ENCODE peak calls at places on chromosomes 16 and 17, in four cellular contexts. One of them, this sample, is unnamed.

GRCh38 chr17:76368545-76368944 is 14.8 kb upstream of the PRPSAP1 start:
- DNase-seq in K562: peak; percentile 4
- DNase-seq in A549: no peak
- DNase-seq in HepG2: no peak
- DNase-seq in this sample: peak; percentile 65

GRCh38 chr16:65698943-65699342 is 577.1 kb upstream of the CDH11 start:
- DNase-seq in K562: no peak
- DNase-seq in A549: no peak
- DNase-seq in HepG2: no peak
- DNase-seq in this sample: no peak

GRCh38 chr17:50943575-50943933 is 77.4 kb upstream of the TOB1 start:
- DNase-seq in K562: no peak
- DNase-seq in A549: no peak
- DNase-seq in HepG2: no peak
- DNase-seq in this sample: no peak

GRCh38 chr16:64969221-64969620 is 152.6 kb downstream of the CDH11 start:
- DNase-seq in K562: no peak
- DNase-seq in A549: no peak
- DNase-seq in HepG2: no peak
- DNase-seq in this sample: peak; percentile 16

GRCh38 chr17:47962901-47963300 is 5.2 kb upstream of the PRR15L start:
- DNase-seq in K562: no peak
- DNase-seq in A549: no peak
- DNase-seq in HepG2: no peak
- DNase-seq in this sample: no peak

GRCh38 chr17:19978803-19979202 is 1.2 kb upstream of the AKAP10 start:
- DNase-seq in K562: no peak
- DNase-seq in A549: no peak
- DNase-seq in HepG2: no peak
- DNase-seq in this sample: no peak

GRCh38 chr17:76529643-76530488 is 7.6 kb downstream of the CYGB start:
- DNase-seq in K562: peak; percentile 87
- DNase-seq in A549: no peak
- DNase-seq in HepG2: peak; percentile 61
- DNase-seq in this sample: peak; percentile 70

GRCh38 chr17:72502111-72502939 is 381.5 kb downstream of the SOX9 start:
- DNase-seq in K562: no peak
- DNase-seq in A549: no peak
- DNase-seq in HepG2: peak; percentile 93
- DNase-seq in this sample: peak; percentile 64

GRCh38 chr16:56862776-56863175 is 2.2 kb upstream of the SLC12A3 start:
- DNase-seq in K562: no peak
- DNase-seq in A549: no peak
- DNase-seq in HepG2: no peak
- DNase-seq in this sample: no peak

GRCh38 chr17:4090898-4091297 is 51.9 kb downstream of the ZZEF1 start:
- DNase-seq in K562: no peak
- DNase-seq in A549: no peak
- DNase-seq in HepG2: no peak
- DNase-seq in this sample: peak; percentile 40

GRCh38 chr16:6957676-6958075 is 375.0 kb upstream of the RBFOX1 start:
- DNase-seq in K562: no peak
- DNase-seq in A549: no peak
- DNase-seq in HepG2: no peak
- DNase-seq in this sample: no peak

GRCh38 chr17:46163316-46163715 is 29.9 kb downstream of the KANSL1 start:
- DNase-seq in K562: no peak
- DNase-seq in A549: no peak
- DNase-seq in HepG2: no peak
- DNase-seq in this sample: no peak

GRCh38 chr17:80692931-80693467 is 148.4 kb downstream of the RPTOR start:
- DNase-seq in K562: no peak
- DNase-seq in A549: no peak
- DNase-seq in HepG2: no peak
- DNase-seq in this sample: no peak

GRCh38 chr17:5043524-5043923 is 8.3 kb upstream of the SLC52A1 start:
- DNase-seq in K562: no peak
- DNase-seq in A549: no peak
- DNase-seq in HepG2: no peak
- DNase-seq in this sample: no peak

GRCh38 chr16:21713549-21714368 is 50.0 kb downstream of the OTOA start:
- DNase-seq in K562: no peak
- DNase-seq in A549: no peak
- DNase-seq in HepG2: no peak
- DNase-seq in this sample: no peak

GRCh38 chr16:2959206-2959605 is 4.9 kb upstream of the KREMEN2 start:
- DNase-seq in K562: no peak
- DNase-seq in A549: no peak
- DNase-seq in HepG2: no peak
- DNase-seq in this sample: no peak

GRCh38 chr17:17693253-17693954 is 12.1 kb downstream of the RAI1 start:
- DNase-seq in K562: no peak
- DNase-seq in A549: no peak
- DNase-seq in HepG2: peak; percentile 88
- DNase-seq in this sample: no peak

GRCh38 chr17:50955667-50956120 is 89.5 kb upstream of the TOB1 start:
- DNase-seq in K562: no peak
- DNase-seq in A549: no peak
- DNase-seq in HepG2: no peak
- DNase-seq in this sample: no peak

GRCh38 chr17:40538936-40539705 is 26.2 kb downstream of the CCR7 start:
- DNase-seq in K562: no peak
- DNase-seq in A549: no peak
- DNase-seq in HepG2: no peak
- DNase-seq in this sample: no peak

GRCh38 chr17:61354895-61355294 is 44.7 kb upstream of the TBX2 start:
- DNase-seq in K562: no peak
- DNase-seq in A549: no peak
- DNase-seq in HepG2: no peak
- DNase-seq in this sample: no peak

GRCh38 chr17:55246583-55246982 is 18.2 kb upstream of the HLF start:
- DNase-seq in K562: no peak
- DNase-seq in A549: no peak
- DNase-seq in HepG2: no peak
- DNase-seq in this sample: no peak

GRCh38 chr17:29933379-29933778 is 3.4 kb upstream of the SSH2 start:
- DNase-seq in K562: no peak
- DNase-seq in A549: no peak
- DNase-seq in HepG2: peak; percentile 52
- DNase-seq in this sample: peak; percentile 43

GRCh38 chr17:8140058-8140412 is 12.2 kb downstream of the PER1 start:
- DNase-seq in K562: no peak
- DNase-seq in A549: no peak
- DNase-seq in HepG2: no peak
- DNase-seq in this sample: no peak

GRCh38 chr16:47778106-47778803 is 317.1 kb downstream of the PHKB start:
- DNase-seq in K562: no peak
- DNase-seq in A549: no peak
- DNase-seq in HepG2: no peak
- DNase-seq in this sample: no peak

GRCh38 chr16:19809121-19809635 is 75.5 kb downstream of the GPRC5B start:
- DNase-seq in K562: no peak
- DNase-seq in A549: no peak
- DNase-seq in HepG2: no peak
- DNase-seq in this sample: peak; percentile 36

GRCh38 chr16:53775821-53776431 is 72.0 kb downstream of the FTO start:
- DNase-seq in K562: no peak
- DNase-seq in A549: peak; percentile 39
- DNase-seq in HepG2: peak; percentile 80
- DNase-seq in this sample: peak; percentile 91

GRCh38 chr17:48825446-48826381 is 5.1 kb upstream of the CALCOCO2 start:
- DNase-seq in K562: no peak
- DNase-seq in A549: no peak
- DNase-seq in HepG2: no peak
- DNase-seq in this sample: peak; percentile 44

GRCh38 chr16:4307215-4308037 is 8.4 kb upstream of the GLIS2 start:
- DNase-seq in K562: peak; percentile 97
- DNase-seq in A549: peak; percentile 87
- DNase-seq in HepG2: peak; percentile 80
- DNase-seq in this sample: peak; percentile 94

GRCh38 chr17:10151667-10152496 is 46.5 kb downstream of the GAS7 start:
- DNase-seq in K562: no peak
- DNase-seq in A549: no peak
- DNase-seq in HepG2: no peak
- DNase-seq in this sample: no peak

GRCh38 chr17:73480740-73481139 is 163.5 kb downstream of the SDK2 start:
- DNase-seq in K562: no peak
- DNase-seq in A549: no peak
- DNase-seq in HepG2: no peak
- DNase-seq in this sample: no peak

GRCh38 chr16:89548344-89549006 is 12.0 kb upstream of the RPL13 start:
- DNase-seq in K562: no peak
- DNase-seq in A549: no peak
- DNase-seq in HepG2: no peak
- DNase-seq in this sample: no peak

GRCh38 chr16:14510939-14511797 is 118.9 kb downstream of the PARN start:
- DNase-seq in K562: no peak
- DNase-seq in A549: no peak
- DNase-seq in HepG2: peak; percentile 99
- DNase-seq in this sample: peak; percentile 74

GRCh38 chr16:12062343-12063003 is 85.9 kb downstream of the SNX29 start:
- DNase-seq in K562: no peak
- DNase-seq in A549: no peak
- DNase-seq in HepG2: no peak
- DNase-seq in this sample: peak; percentile 72
- TF ChIP-seq BHLHE40 in K562: no peak
- TF ChIP-seq BHLHE40 in A549: no peak
- TF ChIP-seq BHLHE40 in HepG2: no peak
- TF ChIP-seq BHLHE40 in this sample: peak; percentile 88

GRCh38 chr16:70437017-70437581 is 1.8 kb downstream of the ST3GAL2 start:
- DNase-seq in K562: peak; percentile 64
- DNase-seq in A549: no peak
- DNase-seq in HepG2: peak; percentile 57
- DNase-seq in this sample: peak; percentile 94

GRCh38 chr16:70438983-70439862 is at the start of gene ST3GAL2:
- DNase-seq in K562: peak; percentile 95
- DNase-seq in A549: peak; percentile 93
- DNase-seq in HepG2: peak; percentile 93
- DNase-seq in this sample: peak; percentile 89

GRCh38 chr16:70434489-70435260 is 4.2 kb downstream of the ST3GAL2 start:
- DNase-seq in K562: no peak
- DNase-seq in A549: no peak
- DNase-seq in HepG2: no peak
- DNase-seq in this sample: no peak

GRCh38 chr16:70438325-70438982 is 446 bp downstream of the ST3GAL2 start:
- DNase-seq in K562: peak; percentile 84
- DNase-seq in A549: no peak
- DNase-seq in HepG2: no peak
- DNase-seq in this sample: no peak

DNA sequence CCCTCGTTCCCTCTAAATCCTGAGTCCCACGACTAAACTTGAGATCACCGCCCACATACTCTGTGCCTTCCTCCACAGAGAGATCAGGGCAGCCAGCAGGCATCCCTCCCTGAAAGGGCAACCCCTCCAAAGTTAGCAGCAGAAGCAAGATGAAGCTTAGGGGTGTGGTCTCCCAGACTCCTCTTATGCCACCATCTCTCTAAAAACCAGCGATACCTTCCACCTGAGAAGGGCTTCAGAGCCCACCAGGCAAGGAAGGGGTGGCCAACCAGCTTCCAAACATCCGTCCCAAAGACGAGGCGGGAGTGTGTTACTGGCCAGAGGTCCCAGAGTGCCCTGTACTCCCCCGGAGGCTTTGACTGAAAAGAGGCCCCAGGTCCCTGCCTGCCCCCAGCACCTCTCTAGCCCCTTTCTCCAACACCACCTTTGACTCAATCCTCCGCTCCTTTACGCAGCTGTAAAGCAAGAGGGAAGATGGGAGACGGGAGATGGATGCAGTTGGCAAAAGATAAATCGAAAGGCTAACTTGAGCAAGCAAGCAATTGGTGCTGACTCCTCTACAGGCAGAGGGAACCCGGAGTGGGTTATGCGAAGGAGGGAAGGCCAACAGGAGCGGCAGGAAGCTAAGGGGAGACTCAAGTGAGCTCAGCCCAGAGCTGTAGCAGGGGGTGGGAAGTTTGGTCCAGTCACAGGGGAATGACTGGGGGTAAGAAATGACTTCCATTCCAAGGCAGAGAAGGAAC is 1.1 kb downstream of the ST3GAL2 start:
- DNase-seq in K562: peak; percentile 25
- DNase-seq in A549: no peak
- DNase-seq in HepG2: no peak
- DNase-seq in this sample: peak; percentile 69
- TF ChIP-seq POLR2A in K562: no peak
- TF ChIP-seq POLR2A in A549: no peak
- TF ChIP-seq POLR2A in HepG2: no peak
- TF ChIP-seq POLR2A in this sample: peak; percentile 47

GRCh38 chr17:70327723-70328122 is 158.4 kb downstream of the KCNJ2 start:
- DNase-seq in K562: no peak
- DNase-seq in A549: no peak
- DNase-seq in HepG2: no peak
- DNase-seq in this sample: no peak
- TF ChIP-seq USF2 in K562: no peak
- TF ChIP-seq USF2 in A549: no peak
- TF ChIP-seq USF2 in HepG2: no peak
- TF ChIP-seq USF2 in this sample: no peak

GRCh38 chr17:39527220-39527813 is 66.0 kb downstream of the CDK12 start:
- DNase-seq in K562: peak; percentile 38
- DNase-seq in A549: no peak
- DNase-seq in HepG2: peak; percentile 33
- DNase-seq in this sample: no peak

GRCh38 chr17:39529455-39529854 is 68.2 kb downstream of the CDK12 start:
- DNase-seq in K562: no peak
- DNase-seq in A549: no peak
- DNase-seq in HepG2: no peak
- DNase-seq in this sample: no peak

GRCh38 chr17:39531252-39531651 is 70.0 kb downstream of the CDK12 start:
- DNase-seq in K562: no peak
- DNase-seq in A549: no peak
- DNase-seq in HepG2: no peak
- DNase-seq in this sample: no peak

GRCh38 chr17:39530513-39530912 is 69.2 kb downstream of the CDK12 start:
- DNase-seq in K562: no peak
- DNase-seq in A549: no peak
- DNase-seq in HepG2: no peak
- DNase-seq in this sample: no peak

DNA sequence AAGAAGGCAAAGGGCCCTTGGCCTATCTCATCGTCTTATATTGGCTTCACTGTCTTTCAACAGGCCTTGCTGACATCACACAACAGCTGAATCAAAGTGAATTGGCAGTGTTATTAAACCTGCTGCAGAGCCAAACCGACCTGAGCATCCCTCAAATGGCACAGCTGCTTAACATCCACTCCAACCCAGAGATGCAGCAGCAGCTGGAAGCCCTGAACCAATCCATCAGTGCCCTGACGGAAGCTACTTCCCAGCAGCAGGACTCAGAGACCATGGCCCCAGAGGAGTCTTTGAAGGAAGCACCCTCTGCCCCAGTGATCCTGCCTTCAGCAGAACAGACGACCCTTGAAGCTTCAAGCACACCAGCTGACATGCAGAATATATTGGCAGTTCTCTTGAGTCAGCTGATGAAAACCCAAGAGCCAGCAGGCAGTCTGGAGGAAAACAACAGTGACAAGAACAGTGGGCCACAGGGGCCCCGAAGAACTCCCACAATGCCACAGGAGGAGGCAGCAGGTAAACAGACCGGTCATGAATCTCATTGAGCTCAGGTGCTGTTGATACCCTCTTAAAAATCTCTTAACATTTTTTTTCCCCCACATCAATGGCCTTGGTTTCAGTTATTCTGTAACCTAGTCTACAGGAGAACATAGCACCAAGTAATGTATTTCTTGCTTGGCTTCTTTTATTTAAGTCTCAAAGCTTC is 64.7 kb downstream of the CDK12 start:
- DNase-seq in K562: no peak
- DNase-seq in A549: no peak
- DNase-seq in HepG2: no peak
- DNase-seq in this sample: no peak
- TF ChIP-seq BHLHE40 in K562: no peak
- TF ChIP-seq BHLHE40 in A549: no peak
- TF ChIP-seq BHLHE40 in HepG2: no peak
- TF ChIP-seq BHLHE40 in this sample: no peak